ENCODE peak calls at places on chromosome 10, in nine cellular contexts. One of them, this sample, is unnamed.

GRCh38 chr10:13909911-13910617 is 323.3 kb downstream of the PRPF18 start:
- DNase-seq in pancreas: no peak
- DNase-seq in GM12878: no peak
- DNase-seq in transverse colon: no peak
- DNase-seq in heart right ventricle: no peak
- DNase-seq in BE2C: no peak
- DNase-seq in cardiac fibroblast: peak
- DNase-seq in tibial artery: no peak
- DNase-seq in IMR-90: no peak
- DNase-seq in this sample: no peak

GRCh38 chr10:69843923-69844322 is 42.2 kb downstream of the COL13A1 start:
- DNase-seq in pancreas: no peak
- DNase-seq in GM12878: no peak
- DNase-seq in transverse colon: no peak
- DNase-seq in heart right ventricle: no peak
- DNase-seq in BE2C: no peak
- DNase-seq in cardiac fibroblast: no peak
- DNase-seq in tibial artery: no peak
- DNase-seq in IMR-90: no peak
- DNase-seq in this sample: no peak

GRCh38 chr10:11742009-11742778 is at the start of gene ECHDC3:
- DNase-seq in pancreas: peak
- DNase-seq in GM12878: no peak
- DNase-seq in transverse colon: peak
- DNase-seq in heart right ventricle: peak
- DNase-seq in BE2C: peak
- DNase-seq in cardiac fibroblast: peak
- DNase-seq in tibial artery: no peak
- DNase-seq in IMR-90: no peak
- DNase-seq in this sample: no peak

GRCh38 chr10:124342821-124343170 is 75.9 kb downstream of the OAT start:
- DNase-seq in pancreas: peak
- DNase-seq in GM12878: no peak
- DNase-seq in transverse colon: no peak
- DNase-seq in heart right ventricle: no peak
- DNase-seq in BE2C: no peak
- DNase-seq in cardiac fibroblast: no peak
- DNase-seq in tibial artery: peak
- DNase-seq in IMR-90: no peak
- DNase-seq in this sample: no peak

GRCh38 chr10:46301721-46302479 is 15.1 kb downstream of the ANTXRL start:
- DNase-seq in pancreas: no peak
- DNase-seq in GM12878: no peak
- DNase-seq in transverse colon: no peak
- DNase-seq in heart right ventricle: no peak
- DNase-seq in BE2C: no peak
- DNase-seq in cardiac fibroblast: no peak
- DNase-seq in tibial artery: peak
- DNase-seq in IMR-90: no peak
- DNase-seq in this sample: no peak

GRCh38 chr10:117174439-117175214 is 22.7 kb upstream of the KCNK18 start:
- DNase-seq in pancreas: peak
- DNase-seq in GM12878: peak
- DNase-seq in transverse colon: peak
- DNase-seq in heart right ventricle: peak
- DNase-seq in BE2C: peak
- DNase-seq in cardiac fibroblast: peak
- DNase-seq in tibial artery: peak
- DNase-seq in IMR-90: peak
- DNase-seq in this sample: peak

GRCh38 chr10:119199231-119199992 is 8.0 kb upstream of the GRK5 start:
- DNase-seq in pancreas: no peak
- DNase-seq in GM12878: no peak
- DNase-seq in transverse colon: peak
- DNase-seq in heart right ventricle: peak
- DNase-seq in BE2C: peak
- DNase-seq in cardiac fibroblast: peak
- DNase-seq in tibial artery: peak
- DNase-seq in IMR-90: peak
- DNase-seq in this sample: no peak

GRCh38 chr10:86258488-86258887 is 108.1 kb downstream of the GRID1 start:
- DNase-seq in pancreas: no peak
- DNase-seq in GM12878: no peak
- DNase-seq in transverse colon: no peak
- DNase-seq in heart right ventricle: no peak
- DNase-seq in BE2C: no peak
- DNase-seq in cardiac fibroblast: no peak
- DNase-seq in tibial artery: no peak
- DNase-seq in IMR-90: peak
- DNase-seq in this sample: no peak

GRCh38 chr10:49744924-49745605 is 17.1 kb downstream of the OGDHL start:
- DNase-seq in pancreas: no peak
- DNase-seq in GM12878: no peak
- DNase-seq in transverse colon: no peak
- DNase-seq in heart right ventricle: no peak
- DNase-seq in BE2C: no peak
- DNase-seq in cardiac fibroblast: no peak
- DNase-seq in tibial artery: no peak
- DNase-seq in IMR-90: no peak
- DNase-seq in this sample: no peak

GRCh38 chr10:49744091-49744685 is 17.9 kb downstream of the OGDHL start:
- DNase-seq in pancreas: no peak
- DNase-seq in GM12878: no peak
- DNase-seq in transverse colon: no peak
- DNase-seq in heart right ventricle: no peak
- DNase-seq in BE2C: no peak
- DNase-seq in cardiac fibroblast: no peak
- DNase-seq in tibial artery: no peak
- DNase-seq in IMR-90: no peak
- DNase-seq in this sample: no peak

GRCh38 chr10:49743464-49744075 is 18.6 kb downstream of the OGDHL start:
- DNase-seq in pancreas: no peak
- DNase-seq in GM12878: no peak
- DNase-seq in transverse colon: no peak
- DNase-seq in heart right ventricle: no peak
- DNase-seq in BE2C: no peak
- DNase-seq in cardiac fibroblast: no peak
- DNase-seq in tibial artery: no peak
- DNase-seq in IMR-90: no peak
- DNase-seq in this sample: no peak

GRCh38 chr10:49741108-49741995 is 20.8 kb downstream of the OGDHL start:
- DNase-seq in pancreas: no peak
- DNase-seq in GM12878: no peak
- DNase-seq in transverse colon: no peak
- DNase-seq in heart right ventricle: no peak
- DNase-seq in BE2C: no peak
- DNase-seq in cardiac fibroblast: no peak
- DNase-seq in tibial artery: no peak
- DNase-seq in IMR-90: no peak
- DNase-seq in this sample: no peak

DNA sequence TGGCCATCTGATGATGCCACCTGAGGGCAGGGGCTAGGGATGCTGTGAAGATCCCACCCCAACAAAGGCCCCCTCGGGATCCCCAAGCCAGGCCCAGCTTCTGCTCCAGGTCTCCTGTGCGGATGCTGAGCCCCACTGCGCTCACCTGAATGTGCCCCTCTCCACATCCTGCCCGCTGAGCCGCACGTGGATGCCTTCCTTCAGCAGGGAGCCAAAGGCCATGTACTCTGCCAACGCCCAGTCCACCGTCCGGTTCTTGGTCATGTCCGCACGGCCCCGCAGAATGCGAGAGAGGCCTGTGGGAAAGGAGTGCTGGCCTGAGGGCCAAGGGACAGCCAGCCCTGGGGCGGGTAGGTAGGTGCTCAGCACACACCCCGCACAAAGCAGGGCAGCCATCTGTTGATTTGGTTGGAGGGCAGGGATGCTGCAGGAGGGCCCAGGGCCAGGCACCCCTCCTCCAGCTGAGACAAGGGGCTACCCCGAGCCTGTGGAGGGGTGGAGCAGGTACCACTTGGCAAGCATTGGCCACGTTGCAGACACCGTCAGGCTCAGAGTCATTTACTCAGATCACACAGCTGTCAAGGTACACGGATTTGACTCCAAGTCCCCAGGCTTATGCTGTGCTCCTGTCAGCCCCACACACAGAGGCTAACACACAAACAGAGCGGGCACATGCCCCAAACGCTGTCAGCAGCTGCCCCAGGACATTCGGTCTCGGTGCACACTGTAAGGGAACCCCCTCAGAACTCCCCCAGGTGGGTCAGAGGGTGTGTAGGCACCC is 19.2 kb downstream of the OGDHL start:
- DNase-seq in pancreas: peak
- DNase-seq in GM12878: no peak
- DNase-seq in transverse colon: no peak
- DNase-seq in heart right ventricle: no peak
- DNase-seq in BE2C: no peak
- DNase-seq in cardiac fibroblast: no peak
- DNase-seq in tibial artery: no peak
- DNase-seq in IMR-90: no peak
- DNase-seq in this sample: no peak
- TF ChIP-seq CTCF in pancreas: no peak
- TF ChIP-seq CTCF in GM12878: no peak
- TF ChIP-seq CTCF in transverse colon: no peak
- TF ChIP-seq CTCF in heart right ventricle: no peak
- TF ChIP-seq CTCF in BE2C: no peak
- TF ChIP-seq CTCF in cardiac fibroblast: no peak
- TF ChIP-seq CTCF in tibial artery: no peak
- TF ChIP-seq CTCF in IMR-90: no peak
- TF ChIP-seq CTCF in this sample: no peak

GRCh38 chr10:62131724-62132123 is 136.9 kb downstream of the RTKN2 start:
- DNase-seq in pancreas: no peak
- DNase-seq in GM12878: no peak
- DNase-seq in transverse colon: no peak
- DNase-seq in heart right ventricle: no peak
- DNase-seq in BE2C: no peak
- DNase-seq in cardiac fibroblast: peak
- DNase-seq in tibial artery: no peak
- DNase-seq in IMR-90: no peak
- DNase-seq in this sample: no peak

GRCh38 chr10:62127975-62128374 is 140.7 kb downstream of the RTKN2 start:
- DNase-seq in pancreas: no peak
- DNase-seq in GM12878: no peak
- DNase-seq in transverse colon: no peak
- DNase-seq in heart right ventricle: no peak
- DNase-seq in BE2C: no peak
- DNase-seq in cardiac fibroblast: no peak
- DNase-seq in tibial artery: no peak
- DNase-seq in IMR-90: no peak
- DNase-seq in this sample: no peak

GRCh38 chr10:62133618-62134017 is 135.0 kb downstream of the RTKN2 start:
- DNase-seq in pancreas: no peak
- DNase-seq in GM12878: peak
- DNase-seq in transverse colon: no peak
- DNase-seq in heart right ventricle: no peak
- DNase-seq in BE2C: no peak
- DNase-seq in cardiac fibroblast: no peak
- DNase-seq in tibial artery: no peak
- DNase-seq in IMR-90: no peak
- DNase-seq in this sample: no peak

GRCh38 chr10:62136931-62137330 is 131.7 kb downstream of the RTKN2 start:
- DNase-seq in pancreas: no peak
- DNase-seq in GM12878: no peak
- DNase-seq in transverse colon: no peak
- DNase-seq in heart right ventricle: no peak
- DNase-seq in BE2C: no peak
- DNase-seq in cardiac fibroblast: no peak
- DNase-seq in tibial artery: no peak
- DNase-seq in IMR-90: peak
- DNase-seq in this sample: no peak

GRCh38 chr10:62130948-62131347 is 137.7 kb downstream of the RTKN2 start:
- DNase-seq in pancreas: no peak
- DNase-seq in GM12878: no peak
- DNase-seq in transverse colon: no peak
- DNase-seq in heart right ventricle: no peak
- DNase-seq in BE2C: no peak
- DNase-seq in cardiac fibroblast: peak
- DNase-seq in tibial artery: no peak
- DNase-seq in IMR-90: peak
- DNase-seq in this sample: peak
- H3K4me3 ChIP-seq in pancreas: no peak
- H3K4me3 ChIP-seq in GM12878: no peak
- H3K4me3 ChIP-seq in transverse colon: no peak
- H3K4me3 ChIP-seq in heart right ventricle: no peak
- H3K4me3 ChIP-seq in BE2C: no peak
- H3K4me3 ChIP-seq in cardiac fibroblast: no peak
- H3K4me3 ChIP-seq in tibial artery: no peak
- H3K4me3 ChIP-seq in IMR-90: no peak
- H3K4me3 ChIP-seq in this sample: no peak

DNA sequence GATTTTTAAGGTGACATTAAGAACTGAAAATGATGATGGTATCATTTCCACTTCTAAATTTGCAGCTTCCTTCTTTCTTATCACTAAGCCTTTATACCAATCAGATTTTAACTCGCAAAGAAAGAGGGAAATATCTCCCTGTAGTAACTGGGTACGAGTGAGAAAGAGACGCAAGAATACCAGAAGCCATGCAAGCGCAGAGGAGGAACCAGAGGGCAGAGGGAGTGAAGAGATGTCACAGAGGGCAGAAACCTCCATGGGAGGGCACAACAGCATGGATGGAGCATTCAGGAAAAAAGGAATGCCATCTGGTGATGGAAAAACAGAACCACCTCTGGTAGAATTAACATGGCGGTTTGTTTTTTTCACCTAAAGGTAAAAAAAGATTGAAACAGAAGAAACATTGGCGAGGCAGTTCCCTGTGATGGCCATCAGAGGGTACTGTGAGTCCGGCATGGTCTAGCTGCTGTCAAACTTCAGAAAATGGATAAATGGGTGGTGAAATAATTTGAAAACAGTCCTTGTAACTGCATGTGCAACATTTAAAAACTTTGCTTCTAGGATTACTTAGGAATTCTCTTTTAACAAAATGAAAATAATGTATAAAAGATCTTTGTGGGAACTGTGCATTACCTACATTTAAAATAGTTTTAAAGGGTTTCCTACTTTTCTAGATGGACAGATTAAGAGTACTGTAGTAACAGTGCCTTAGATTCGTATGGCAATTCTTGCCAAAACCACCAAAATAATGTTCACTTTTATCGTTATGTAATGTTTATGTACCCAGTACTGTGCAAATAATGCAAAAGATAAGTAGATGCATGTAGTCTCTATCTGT is 91.8 kb downstream of the ARHGAP12 start:
- DNase-seq in pancreas: no peak
- DNase-seq in GM12878: no peak
- DNase-seq in transverse colon: no peak
- DNase-seq in heart right ventricle: no peak
- DNase-seq in BE2C: peak
- DNase-seq in cardiac fibroblast: peak
- DNase-seq in tibial artery: no peak
- DNase-seq in IMR-90: peak
- DNase-seq in this sample: no peak
- TF ChIP-seq CTCF in pancreas: no peak
- TF ChIP-seq CTCF in GM12878: peak
- TF ChIP-seq CTCF in transverse colon: peak
- TF ChIP-seq CTCF in heart right ventricle: peak
- TF ChIP-seq CTCF in BE2C: peak
- TF ChIP-seq CTCF in cardiac fibroblast: peak
- TF ChIP-seq CTCF in tibial artery: peak
- TF ChIP-seq CTCF in IMR-90: peak
- TF ChIP-seq CTCF in this sample: peak

DNA sequence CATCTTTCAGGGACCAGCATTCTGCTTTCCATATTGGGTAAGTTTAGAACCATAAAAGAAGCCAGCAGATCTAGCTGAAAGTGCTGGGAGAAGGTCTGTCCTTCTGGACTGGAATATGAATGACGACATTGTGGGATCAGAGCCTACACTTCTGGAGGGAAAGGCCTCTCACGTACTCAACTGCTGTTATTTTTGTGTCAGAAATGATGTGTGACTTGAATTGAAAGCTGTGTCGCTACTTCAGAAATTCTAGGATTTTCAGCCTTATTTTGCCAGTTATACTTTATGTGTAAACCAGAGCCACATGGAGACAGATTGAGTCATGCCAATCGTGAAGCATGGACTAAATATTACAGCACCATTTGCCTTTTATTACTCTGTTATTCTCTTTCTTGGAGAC is 231.0 kb downstream of the KIAA1217 start:
- DNase-seq in pancreas: no peak
- DNase-seq in GM12878: no peak
- DNase-seq in transverse colon: no peak
- DNase-seq in heart right ventricle: no peak
- DNase-seq in BE2C: no peak
- DNase-seq in cardiac fibroblast: no peak
- DNase-seq in tibial artery: no peak
- DNase-seq in IMR-90: peak
- DNase-seq in this sample: no peak
- H3K4me3 ChIP-seq in pancreas: no peak
- H3K4me3 ChIP-seq in GM12878: no peak
- H3K4me3 ChIP-seq in transverse colon: no peak
- H3K4me3 ChIP-seq in heart right ventricle: no peak
- H3K4me3 ChIP-seq in BE2C: no peak
- H3K4me3 ChIP-seq in cardiac fibroblast: no peak
- H3K4me3 ChIP-seq in tibial artery: no peak
- H3K4me3 ChIP-seq in IMR-90: no peak
- H3K4me3 ChIP-seq in this sample: no peak